ENCODE peak calls at places on chromosomes 11 and 22, in eight cellular contexts. G, R, K, P, X, L, T and E are unnamed samples.

GRCh38 chr11:8359521-8359920 is 95.8 kb upstream of the LMO1 start:
- DNase-seq in G (no peak), R (no peak), K (no peak), P (no peak), X (no peak), L (no peak), T (no peak), E (no peak)

GRCh38 chr22:46537221-46537945 is at the start of gene CELSR1:
- DNase-seq in G (no peak), R (no peak), K (peak), P (peak), X (no peak), L (no peak), T (peak), E (peak)

GRCh38 chr11:35178862-35179261 is 39.9 kb downstream of the CD44 start:
- DNase-seq in G (no peak), R (peak), K (no peak), P (peak), X (no peak), L (peak), T (no peak), E (no peak)

GRCh38 chr22:45240137-45240809 is 421 bp downstream of the KIAA0930 start:
- DNase-seq in G (no peak), R (no peak), K (no peak), P (peak), X (no peak), L (no peak), T (peak), E (peak)

GRCh38 chr22:42313804-42314581 is 43.5 kb upstream of the TCF20 start:
- DNase-seq in G (peak), R (peak), K (no peak), P (peak), X (no peak), L (no peak), T (peak), E (peak)

GRCh38 chr11:69204246-69205124 is 48.8 kb downstream of the SMIM38 start:
- DNase-seq in G (no peak), R (no peak), K (no peak), P (no peak), X (no peak), L (no peak), T (no peak), E (peak)

GRCh38 chr11:24593332-24593731 is 96.5 kb downstream of the LUZP2 start:
- DNase-seq in G (no peak), R (no peak), K (no peak), P (no peak), X (no peak), L (no peak), T (no peak), E (no peak)

GRCh38 chr22:36027579-36027959 is 1.1 kb downstream of the RBFOX2 start:
- DNase-seq in G (no peak), R (no peak), K (no peak), P (peak), X (no peak), L (no peak), T (no peak), E (peak)

GRCh38 chr11:118060081-118060661 is 16.7 kb upstream of the TMPRSS4 start:
- DNase-seq in G (peak), R (no peak), K (no peak), P (no peak), X (no peak), L (no peak), T (no peak), E (no peak)

GRCh38 chr11:69335010-69335409 is 41.1 kb downstream of the MYEOV start:
- DNase-seq in G (peak), R (no peak), K (no peak), P (no peak), X (no peak), L (no peak), T (no peak), E (no peak)

GRCh38 chr22:17726561-17727243 is 47.6 kb downstream of the BID start:
- DNase-seq in G (no peak), R (no peak), K (no peak), P (no peak), X (no peak), L (no peak), T (no peak), E (no peak)

GRCh38 chr22:43891360-43892182 is at the start of gene PNPLA5:
- DNase-seq in G (no peak), R (peak), K (no peak), P (peak), X (no peak), L (no peak), T (peak), E (peak)